ENCODE peak calls at places on chromosome 20, in six cellular contexts. N is BJ, G is fibroblast of villous mesenchyme, P is breast epithelium, Y is ascending aorta, I is AG09309. C is an unnamed sample.

GRCh38 chr20:60055740-60056139 is 97.5 kb downstream of the CDH26 start:
- DNase-seq in N (no peak), G (peak), P (no peak), Y (peak), I (no peak), C (no peak)

GRCh38 chr20:54458219-54458618 is 17.2 kb upstream of the DOK5 start:
- DNase-seq in N (no peak), G (no peak), P (no peak), Y (no peak), I (no peak), C (no peak)

GRCh38 chr20:11193241-11193640 is 519.4 kb upstream of the JAG1 start:
- DNase-seq in N (no peak), G (no peak), P (no peak), Y (no peak), I (peak), C (no peak)

GRCh38 chr20:8244637-8245036 is 112.6 kb downstream of the PLCB1 start:
- DNase-seq in N (peak), G (peak), P (peak), Y (no peak), I (peak), C (peak)

GRCh38 chr20:6440087-6440799 is 317.4 kb upstream of the FERMT1 start:
- DNase-seq in N (no peak), G (no peak), P (no peak), Y (no peak), I (no peak), C (no peak)

GRCh38 chr20:56579261-56579660 is 46.2 kb downstream of the FAM209B start:
- DNase-seq in N (no peak), G (no peak), P (no peak), Y (no peak), I (no peak), C (no peak)

GRCh38 chr20:63011798-63012197 is 5.0 kb upstream of the BHLHE23 start:
- DNase-seq in N (no peak), G (no peak), P (no peak), Y (no peak), I (no peak), C (no peak)

GRCh38 chr20:2066461-2067122 is 35.0 kb upstream of the STK35 start:
- DNase-seq in N (no peak), G (no peak), P (no peak), Y (no peak), I (no peak), C (no peak)

GRCh38 chr20:31831771-31832306 is 12.7 kb downstream of the MYLK2 start:
- DNase-seq in N (no peak), G (no peak), P (no peak), Y (no peak), I (no peak), C (no peak)

GRCh38 chr20:5171074-5171789 is 44.4 kb downstream of the CDS2 start:
- DNase-seq in N (no peak), G (no peak), P (no peak), Y (no peak), I (no peak), C (no peak)

DNA sequence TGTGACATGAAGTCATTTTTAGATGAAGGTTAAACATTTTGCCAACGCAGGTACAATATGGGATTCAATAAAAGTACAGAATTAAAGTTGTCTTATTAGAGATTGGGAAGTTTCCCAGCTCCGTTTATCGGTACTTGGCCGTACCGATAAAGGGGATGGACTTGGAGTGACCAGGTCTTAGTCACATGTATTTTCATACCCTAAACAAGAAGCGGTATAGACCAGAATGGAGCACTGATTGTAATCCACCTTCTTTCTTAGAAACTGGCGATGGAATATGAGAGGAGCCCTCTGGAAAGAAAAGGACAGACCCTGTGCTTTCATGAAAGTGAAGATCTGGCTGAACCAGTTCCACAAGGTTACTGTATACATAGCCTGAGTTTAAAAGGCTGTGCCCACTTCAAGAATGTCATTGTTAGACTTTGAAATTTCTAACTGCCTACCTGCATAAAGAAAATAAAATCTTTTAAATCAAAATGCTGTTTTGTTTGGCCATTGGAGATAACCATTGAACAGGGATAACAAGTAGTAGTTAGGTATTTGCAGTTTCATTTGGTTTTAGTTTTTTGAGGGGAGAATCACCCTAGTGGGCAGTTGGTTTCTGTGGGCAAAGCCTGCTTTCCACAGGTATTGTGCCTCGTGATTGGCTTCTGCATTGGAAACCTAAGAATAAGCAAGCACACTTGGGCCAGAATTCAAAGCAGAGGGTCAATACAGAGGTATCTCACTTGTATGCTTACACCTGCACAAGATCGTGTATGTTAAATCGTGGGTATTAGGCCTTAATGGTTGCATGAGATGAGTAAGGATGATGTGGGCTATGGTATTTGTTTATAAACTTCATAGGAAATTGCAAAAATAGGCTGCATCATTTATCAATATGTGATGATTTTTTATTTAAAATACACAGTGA is 11.2 kb upstream of the ZNFX1 start:
- DNase-seq in N (no peak), G (no peak), P (no peak), Y (no peak), I (no peak), C (no peak)
- H3K4me3 ChIP-seq in N (no peak), G (no peak), P (no peak), Y (no peak), I (no peak), C (no peak)

DNA sequence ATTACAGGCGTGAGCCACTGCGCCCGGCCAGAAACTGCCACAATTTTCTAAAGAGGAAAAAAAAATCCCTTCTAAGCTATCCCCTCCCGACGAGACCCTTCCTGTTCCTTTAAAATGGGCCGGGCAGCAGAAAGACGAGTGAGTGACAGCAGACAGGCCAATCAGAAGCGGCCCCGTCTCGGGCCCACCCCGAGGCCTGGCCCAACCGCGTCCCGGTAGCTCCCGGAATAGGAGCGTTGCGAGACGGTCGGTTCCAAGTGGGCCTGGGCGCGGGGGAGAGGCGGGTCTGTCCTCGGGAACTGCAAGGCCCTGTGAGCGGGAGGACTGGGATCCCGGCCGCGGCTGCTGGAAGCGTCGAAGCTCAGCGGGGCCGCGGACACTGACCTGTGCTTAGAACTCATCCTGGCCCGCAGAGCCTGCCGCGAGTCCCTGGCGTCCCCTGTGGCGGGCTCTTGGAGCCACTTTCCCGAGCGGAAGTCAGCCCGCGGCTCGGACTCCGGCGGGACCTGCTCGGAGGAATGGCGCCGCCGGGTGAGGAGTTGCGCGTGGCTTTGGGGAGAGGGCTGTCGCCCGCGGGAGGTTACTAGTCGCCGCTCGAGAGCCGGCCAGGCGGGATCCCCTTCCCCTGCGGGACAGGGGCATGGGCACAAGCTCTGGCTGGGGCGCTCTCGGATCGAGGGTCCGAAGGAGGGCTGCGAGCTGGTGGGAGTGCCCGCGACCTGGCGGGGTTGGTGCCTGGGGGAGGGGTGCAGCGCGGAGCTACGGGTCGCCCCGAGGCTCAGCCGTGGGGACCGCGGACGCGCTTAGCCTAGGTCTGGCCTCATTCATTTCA is at the start of the genes MROH8 and RPN2:
- DNase-seq in N (peak), G (peak), P (peak), Y (peak), I (peak), C (peak)
- TF ChIP-seq CTCF in N (no peak), G (no peak), P (no peak), Y (no peak), I (no peak), C (no peak)

GRCh38 chr20:50635676-50636600 is 55.4 kb downstream of the RIPOR3 start:
- DNase-seq in N (no peak), G (peak), P (no peak), Y (no peak), I (no peak), C (peak)
- H3K4me3 ChIP-seq in N (no peak), G (peak), P (no peak), Y (no peak), I (no peak), C (peak)

GRCh38 chr20:17732907-17733521 is 33.2 kb downstream of the BANF2 start:
- DNase-seq in N (no peak), G (no peak), P (no peak), Y (no peak), I (no peak), C (no peak)
- TF ChIP-seq CTCF in N (no peak), G (no peak), P (no peak), Y (no peak), I (no peak), C (no peak)

GRCh38 chr20:24568842-24569241 is 99.4 kb downstream of the SYNDIG1 start:
- DNase-seq in N (no peak), G (no peak), P (no peak), Y (no peak), I (no peak), C (no peak)
- H3K4me3 ChIP-seq in N (no peak), G (no peak), P (no peak), Y (no peak), I (no peak), C (no peak)

GRCh38 chr20:9535457-9535856 is 21.1 kb downstream of the LAMP5 start:
- DNase-seq in N (no peak), G (no peak), P (no peak), Y (no peak), I (no peak), C (no peak)
- TF ChIP-seq CTCF in N (no peak), G (no peak), P (no peak), Y (no peak), I (no peak), C (no peak)

GRCh38 chr20:36542516-36543186 is 1.3 kb downstream of the MYL9 start:
- DNase-seq in N (no peak), G (no peak), P (no peak), Y (no peak), I (no peak), C (no peak)

GRCh38 chr20:36543187-36544133 is 2.1 kb downstream of the MYL9 start:
- DNase-seq in N (peak), G (peak), P (peak), Y (peak), I (no peak), C (peak)

GRCh38 chr20:36546111-36546736 is 4.9 kb downstream of the MYL9 start:
- DNase-seq in N (no peak), G (no peak), P (no peak), Y (no peak), I (no peak), C (no peak)

GRCh38 chr20:36542019-36542488 is 735 bp downstream of the MYL9 start:
- DNase-seq in N (no peak), G (peak), P (no peak), Y (no peak), I (no peak), C (peak)

DNA sequence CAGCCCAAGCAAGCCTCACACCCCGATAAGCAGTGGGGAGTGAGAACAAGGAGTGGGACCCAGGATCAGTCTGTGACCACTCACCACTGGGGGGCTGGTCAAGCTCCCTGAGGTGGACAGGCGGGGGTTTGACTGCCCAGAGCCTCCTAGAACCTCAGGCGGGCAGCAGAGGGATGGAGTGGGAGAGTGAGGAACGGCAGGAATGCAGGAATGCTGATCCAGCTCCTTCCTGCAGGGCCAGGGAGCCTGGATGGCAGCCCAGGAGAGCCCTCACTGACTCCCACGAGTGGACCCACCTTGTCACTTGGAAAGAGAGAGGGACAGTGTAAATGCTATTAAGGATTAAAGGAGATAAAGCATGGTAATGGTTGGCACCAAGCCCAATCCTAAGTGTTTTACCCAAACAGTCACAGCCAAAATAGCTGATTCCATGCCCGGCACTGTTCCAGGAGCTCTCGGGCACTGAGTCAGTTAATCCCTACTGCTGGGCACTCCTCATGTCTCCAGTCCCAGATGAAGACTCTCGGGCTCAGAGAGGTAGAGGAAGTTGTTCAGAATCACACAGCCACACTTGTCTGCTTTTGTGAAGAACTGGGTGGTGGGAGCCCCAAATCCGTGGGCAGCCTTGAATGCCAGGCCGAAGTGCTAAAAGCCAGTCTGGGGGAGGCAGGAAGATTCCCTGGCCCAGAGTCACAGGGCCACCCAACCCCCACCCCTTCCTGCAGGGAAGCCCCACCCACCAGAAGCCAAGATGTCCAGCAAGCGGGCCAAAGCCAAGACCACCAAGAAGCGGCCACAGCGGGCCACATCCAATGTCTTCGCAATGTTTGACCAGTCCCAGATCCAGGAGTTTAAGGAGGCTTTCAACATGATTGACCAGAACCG is 3.1 kb downstream of the MYL9 start:
- DNase-seq in N (peak), G (peak), P (no peak), Y (no peak), I (no peak), C (peak)
- H3K4me3 ChIP-seq in N (peak), G (peak), P (peak), Y (peak), I (peak), C (peak)

DNA sequence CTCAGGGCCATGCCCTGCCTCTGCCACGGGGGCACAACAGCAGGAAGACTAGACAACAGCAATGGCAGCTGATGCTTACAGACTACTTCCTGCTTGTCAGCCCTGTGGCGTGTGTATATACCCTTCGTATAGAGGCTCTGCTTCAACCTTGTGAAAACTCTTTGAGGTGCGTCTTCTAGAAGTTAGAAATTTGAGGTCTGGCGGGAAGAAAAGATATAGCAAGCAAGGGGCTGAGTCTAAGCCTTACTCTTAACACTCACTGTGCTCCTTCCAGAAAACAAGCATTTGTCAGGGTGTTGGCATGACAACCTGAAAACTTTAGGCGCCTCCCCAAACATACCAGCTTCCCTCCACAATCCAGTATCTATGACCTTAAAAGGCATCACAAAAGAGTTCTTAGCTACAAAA is 33.3 kb downstream of the JPH2 start:
- DNase-seq in N (no peak), G (peak), P (peak), Y (no peak), I (no peak), C (peak)
- TF ChIP-seq CTCF in N (no peak), G (no peak), P (no peak), Y (peak), I (no peak), C (no peak)

C was measured in fibroblast of pulmonary artery.